ENCODE peak calls at places on chromosome 5, in four cellular contexts. One of them, this sample, is unnamed.

GRCh38 chr5:120874463-120874862 is 410.4 kb downstream of the PRR16 start:
- DNase-seq in amygdala: no peak
- DNase-seq in mammary epithelial cell: no peak
- DNase-seq in endothelial cell: no peak
- DNase-seq in this sample: no peak

GRCh38 chr5:110965773-110966581 is 105.5 kb upstream of the TSLP start:
- DNase-seq in amygdala: no peak
- DNase-seq in mammary epithelial cell: peak; percentile 81
- DNase-seq in endothelial cell: no peak
- DNase-seq in this sample: no peak

GRCh38 chr5:37490931-37491330 is 111.8 kb downstream of the WDR70 start:
- DNase-seq in amygdala: no peak
- DNase-seq in mammary epithelial cell: no peak
- DNase-seq in endothelial cell: no peak
- DNase-seq in this sample: no peak

GRCh38 chr5:110634475-110634874 is 92.0 kb downstream of the TMEM232 start:
- DNase-seq in amygdala: no peak
- DNase-seq in mammary epithelial cell: no peak
- DNase-seq in endothelial cell: no peak
- DNase-seq in this sample: no peak

GRCh38 chr5:1099931-1100651 is 11.8 kb downstream of the SLC12A7 start:
- DNase-seq in amygdala: no peak
- DNase-seq in mammary epithelial cell: no peak
- DNase-seq in endothelial cell: no peak
- DNase-seq in this sample: peak; percentile 61

GRCh38 chr5:83564069-83564749 is 92.7 kb downstream of the VCAN start:
- DNase-seq in amygdala: no peak
- DNase-seq in mammary epithelial cell: peak; percentile 21
- DNase-seq in endothelial cell: no peak
- DNase-seq in this sample: peak; percentile 62

GRCh38 chr5:84724683-84725082 is 340.0 kb upstream of the EDIL3 start:
- DNase-seq in amygdala: no peak
- DNase-seq in mammary epithelial cell: peak; percentile 75
- DNase-seq in endothelial cell: no peak
- DNase-seq in this sample: no peak

GRCh38 chr5:139273572-139274264 is 19.8 kb upstream of the MATR3 start:
- DNase-seq in amygdala: peak; percentile 71
- DNase-seq in mammary epithelial cell: peak; percentile 87
- DNase-seq in endothelial cell: peak; percentile 88
- DNase-seq in this sample: peak; percentile 93